ENCODE peak calls at places on chromosomes 12 and 14, in eight cellular contexts. One of them, this sample, is unnamed.

GRCh38 chr12:47779301-47779942 is 6.4 kb downstream of the SLC48A1 start:
- DNase-seq in HCT116: peak; percentile 61
- DNase-seq in GM12878: peak; percentile 53
- DNase-seq in SK-N-SH: peak; percentile 88
- DNase-seq in GM23338: peak; percentile 97
- DNase-seq in Panc1: peak; percentile 76
- DNase-seq in HepG2: peak; percentile 69
- DNase-seq in K562: peak; percentile 92
- DNase-seq in this sample: peak; percentile 90

GRCh38 chr12:9648701-9649531 is 20.6 kb upstream of the CLEC2D start:
- DNase-seq in GM23338: no peak
- DNase-seq in HCT116: no peak
- DNase-seq in Panc1: no peak
- DNase-seq in GM12878: no peak
- DNase-seq in K562: no peak
- DNase-seq in HepG2: no peak
- DNase-seq in SK-N-SH: no peak
- DNase-seq in this sample: no peak

GRCh38 chr12:105084251-105085250 is at the start of gene ALDH1L2:
- DNase-seq in Panc1: no peak
- DNase-seq in GM12878: no peak
- DNase-seq in HCT116: peak; percentile 35
- DNase-seq in SK-N-SH: peak; percentile 95
- DNase-seq in GM23338: peak; percentile 91
- DNase-seq in K562: peak; percentile 71
- DNase-seq in HepG2: peak; percentile 15
- DNase-seq in this sample: peak; percentile 49

GRCh38 chr14:58563981-58564380 is 73.8 kb upstream of the DACT1 start:
- DNase-seq in HepG2: no peak
- DNase-seq in K562: no peak
- DNase-seq in Panc1: no peak
- DNase-seq in GM23338: no peak
- DNase-seq in GM12878: no peak
- DNase-seq in SK-N-SH: no peak
- DNase-seq in HCT116: no peak
- DNase-seq in this sample: no peak

GRCh38 chr12:91974541-91974940 is 171.1 kb downstream of the BTG1 start:
- DNase-seq in HCT116: no peak
- DNase-seq in Panc1: no peak
- DNase-seq in GM23338: no peak
- DNase-seq in HepG2: no peak
- DNase-seq in SK-N-SH: peak; percentile 20
- DNase-seq in K562: no peak
- DNase-seq in GM12878: no peak
- DNase-seq in this sample: no peak

GRCh38 chr12:70733385-70733784 is 96.2 kb upstream of the PTPRB start:
- DNase-seq in GM23338: peak; percentile 83
- DNase-seq in Panc1: peak; percentile 45
- DNase-seq in SK-N-SH: peak; percentile 69
- DNase-seq in K562: peak; percentile 79
- DNase-seq in GM12878: peak; percentile 5
- DNase-seq in HepG2: peak; percentile 63
- DNase-seq in HCT116: peak; percentile 76
- DNase-seq in this sample: peak; percentile 18

GRCh38 chr14:86654558-86655184 is 1124.7 kb downstream of the FLRT2 start:
- DNase-seq in GM23338: peak; percentile 93
- DNase-seq in SK-N-SH: peak; percentile 19
- DNase-seq in Panc1: peak; percentile 4
- DNase-seq in K562: peak; percentile 59
- DNase-seq in GM12878: no peak
- DNase-seq in HCT116: peak; percentile 0
- DNase-seq in HepG2: peak; percentile 34
- DNase-seq in this sample: peak; percentile 3

GRCh38 chr12:50187084-50187900 is 20.1 kb upstream of the CERS5 start:
- DNase-seq in K562: no peak
- DNase-seq in SK-N-SH: no peak
- DNase-seq in GM23338: no peak
- DNase-seq in HepG2: no peak
- DNase-seq in HCT116: no peak
- DNase-seq in GM12878: peak; percentile 47
- DNase-seq in Panc1: no peak
- DNase-seq in this sample: no peak

GRCh38 chr12:51951843-51952722 is 584 bp downstream of the ACVR1B start:
- DNase-seq in Panc1: no peak
- DNase-seq in HepG2: no peak
- DNase-seq in GM12878: no peak
- DNase-seq in GM23338: peak; percentile 67
- DNase-seq in K562: peak; percentile 30
- DNase-seq in HCT116: no peak
- DNase-seq in SK-N-SH: peak; percentile 30
- DNase-seq in this sample: no peak

GRCh38 chr12:95102916-95103671 is 29.7 kb upstream of the NR2C1 start:
- DNase-seq in K562: no peak
- DNase-seq in SK-N-SH: no peak
- DNase-seq in HepG2: peak; percentile 18
- DNase-seq in HCT116: peak; percentile 92
- DNase-seq in GM23338: no peak
- DNase-seq in Panc1: peak; percentile 90
- DNase-seq in GM12878: peak; percentile 90
- DNase-seq in this sample: peak; percentile 34

GRCh38 chr12:46292754-46293402 is 24.0 kb upstream of the SLC38A1 start:
- DNase-seq in SK-N-SH: no peak
- DNase-seq in GM12878: no peak
- DNase-seq in K562: no peak
- DNase-seq in GM23338: no peak
- DNase-seq in HCT116: no peak
- DNase-seq in Panc1: no peak
- DNase-seq in HepG2: peak; percentile 27
- DNase-seq in this sample: no peak

GRCh38 chr12:49013403-49013802 is 5.2 kb downstream of the PRKAG1 start:
- DNase-seq in HepG2: no peak
- DNase-seq in GM12878: no peak
- DNase-seq in GM23338: no peak
- DNase-seq in K562: no peak
- DNase-seq in SK-N-SH: no peak
- DNase-seq in Panc1: no peak
- DNase-seq in HCT116: no peak
- DNase-seq in this sample: no peak

GRCh38 chr12:62922539-62922938 is 12.4 kb downstream of the PPM1H start:
- DNase-seq in GM23338: no peak
- DNase-seq in HepG2: no peak
- DNase-seq in Panc1: no peak
- DNase-seq in SK-N-SH: no peak
- DNase-seq in K562: no peak
- DNase-seq in HCT116: no peak
- DNase-seq in GM12878: no peak
- DNase-seq in this sample: no peak

GRCh38 chr12:23895792-23896218 is 53.7 kb downstream of the SOX5 start:
- DNase-seq in HCT116: no peak
- DNase-seq in K562: no peak
- DNase-seq in SK-N-SH: no peak
- DNase-seq in GM12878: no peak
- DNase-seq in Panc1: no peak
- DNase-seq in HepG2: no peak
- DNase-seq in GM23338: peak; percentile 74
- DNase-seq in this sample: no peak

DNA sequence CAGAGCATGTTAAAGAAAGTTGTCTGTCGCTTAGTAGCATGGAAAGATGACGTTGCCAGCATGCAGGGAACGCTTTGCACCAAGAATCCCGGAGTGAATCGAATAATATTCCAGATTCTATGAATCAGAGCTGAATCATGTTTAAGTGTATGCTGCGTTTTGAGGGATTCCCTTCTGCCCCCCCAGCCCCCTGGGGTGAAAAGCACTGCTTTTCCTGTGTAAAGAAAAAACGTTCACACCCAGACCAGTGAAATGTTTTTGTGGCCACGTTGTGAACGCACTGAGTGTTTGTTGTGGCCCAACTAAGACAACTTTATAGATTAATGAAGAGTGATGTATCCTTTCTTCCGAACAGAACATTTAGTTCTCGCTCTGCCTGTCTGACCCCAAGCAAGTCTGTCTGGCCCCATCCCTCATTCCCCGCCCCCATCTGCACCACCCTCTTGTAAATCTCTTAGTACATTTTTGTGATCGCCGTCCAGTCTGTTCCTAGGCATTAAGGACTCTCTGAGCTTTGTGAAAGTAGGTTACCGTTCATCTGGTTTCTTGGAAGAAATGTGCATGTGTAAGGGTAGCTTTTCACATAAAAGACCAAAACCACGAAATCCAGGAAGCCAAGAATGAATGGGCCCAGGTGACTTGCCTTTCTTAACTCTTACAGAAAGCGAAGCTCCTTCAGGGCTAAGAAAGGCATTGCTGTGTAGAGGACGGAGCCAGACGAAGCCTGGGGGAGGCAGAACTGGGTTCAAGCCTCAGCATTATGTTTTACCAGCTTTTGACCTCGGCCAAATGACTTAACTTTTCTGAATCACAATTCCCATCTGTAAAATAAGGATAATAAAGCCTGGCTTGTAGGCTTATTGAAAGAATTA is 103.1 kb downstream of the SAMD4A start:
- DNase-seq in GM12878: no peak
- DNase-seq in GM23338: no peak
- DNase-seq in HCT116: no peak
- DNase-seq in K562: no peak
- DNase-seq in HepG2: no peak
- DNase-seq in Panc1: no peak
- DNase-seq in SK-N-SH: no peak
- DNase-seq in this sample: no peak
- TF ChIP-seq POLR2AphosphoS5 in GM12878: no peak
- TF ChIP-seq POLR2AphosphoS5 in GM23338: no peak
- TF ChIP-seq POLR2AphosphoS5 in HCT116: no peak
- TF ChIP-seq POLR2AphosphoS5 in K562: no peak
- TF ChIP-seq POLR2AphosphoS5 in HepG2: no peak
- TF ChIP-seq POLR2AphosphoS5 in Panc1: no peak
- TF ChIP-seq POLR2AphosphoS5 in SK-N-SH: peak; percentile 21
- TF ChIP-seq POLR2AphosphoS5 in this sample: no peak

GRCh38 chr14:85315290-85315689 is 214.7 kb upstream of the FLRT2 start:
- DNase-seq in Panc1: no peak
- DNase-seq in GM12878: no peak
- DNase-seq in GM23338: no peak
- DNase-seq in HepG2: no peak
- DNase-seq in K562: no peak
- DNase-seq in SK-N-SH: no peak
- DNase-seq in HCT116: no peak
- DNase-seq in this sample: no peak

GRCh38 chr14:85316701-85317100 is 213.2 kb upstream of the FLRT2 start:
- DNase-seq in SK-N-SH: no peak
- DNase-seq in K562: no peak
- DNase-seq in HCT116: no peak
- DNase-seq in GM23338: no peak
- DNase-seq in HepG2: no peak
- DNase-seq in Panc1: no peak
- DNase-seq in GM12878: no peak
- DNase-seq in this sample: no peak

GRCh38 chr14:85317491-85318021 is 212.4 kb upstream of the FLRT2 start:
- DNase-seq in HCT116: no peak
- DNase-seq in SK-N-SH: no peak
- DNase-seq in HepG2: no peak
- DNase-seq in Panc1: no peak
- DNase-seq in K562: no peak
- DNase-seq in GM12878: no peak
- DNase-seq in GM23338: no peak
- DNase-seq in this sample: no peak

GRCh38 chr14:85313801-85314207 is 216.1 kb upstream of the FLRT2 start:
- DNase-seq in GM12878: no peak
- DNase-seq in SK-N-SH: no peak
- DNase-seq in Panc1: no peak
- DNase-seq in HepG2: no peak
- DNase-seq in HCT116: no peak
- DNase-seq in GM23338: no peak
- DNase-seq in K562: no peak
- DNase-seq in this sample: no peak

DNA sequence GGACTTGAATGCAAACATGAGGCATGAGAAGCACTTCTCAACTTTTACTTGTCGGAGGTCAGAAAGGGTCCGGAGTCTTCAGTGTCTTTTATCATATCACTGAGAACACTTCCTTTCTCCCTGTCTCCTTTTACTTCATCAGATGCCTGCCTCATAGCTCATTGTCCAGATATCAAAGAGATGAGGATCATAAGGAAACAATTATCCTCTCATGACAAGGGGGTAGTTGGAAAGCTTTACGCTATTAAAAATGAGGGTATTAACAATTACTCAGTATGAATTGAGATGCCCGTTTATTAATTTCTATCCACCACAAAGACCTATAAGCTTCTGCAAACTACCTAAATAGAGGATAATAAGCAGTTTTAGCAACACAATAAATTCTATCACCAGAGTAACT is 214.1 kb upstream of the FLRT2 start:
- DNase-seq in HepG2: no peak
- DNase-seq in Panc1: no peak
- DNase-seq in GM12878: no peak
- DNase-seq in K562: no peak
- DNase-seq in SK-N-SH: no peak
- DNase-seq in HCT116: no peak
- DNase-seq in GM23338: no peak
- DNase-seq in this sample: no peak
- TF ChIP-seq REST in HepG2: no peak
- TF ChIP-seq REST in Panc1: no peak
- TF ChIP-seq REST in GM12878: no peak
- TF ChIP-seq REST in K562: no peak
- TF ChIP-seq REST in SK-N-SH: no peak
- TF ChIP-seq REST in HCT116: no peak
- TF ChIP-seq REST in GM23338: no peak
- TF ChIP-seq REST in this sample: no peak

GRCh38 chr12:33156042-33156441 is 259.5 kb upstream of the PKP2 start:
- DNase-seq in GM23338: no peak
- DNase-seq in SK-N-SH: no peak
- DNase-seq in K562: no peak
- DNase-seq in GM12878: no peak
- DNase-seq in Panc1: no peak
- DNase-seq in HepG2: no peak
- DNase-seq in HCT116: no peak
- DNase-seq in this sample: no peak
- TF ChIP-seq POLR2AphosphoS5 in GM23338: no peak
- TF ChIP-seq POLR2AphosphoS5 in SK-N-SH: no peak
- TF ChIP-seq POLR2AphosphoS5 in K562: no peak
- TF ChIP-seq POLR2AphosphoS5 in GM12878: no peak
- TF ChIP-seq POLR2AphosphoS5 in Panc1: no peak
- TF ChIP-seq POLR2AphosphoS5 in HepG2: no peak
- TF ChIP-seq POLR2AphosphoS5 in HCT116: no peak
- TF ChIP-seq POLR2AphosphoS5 in this sample: no peak

DNA sequence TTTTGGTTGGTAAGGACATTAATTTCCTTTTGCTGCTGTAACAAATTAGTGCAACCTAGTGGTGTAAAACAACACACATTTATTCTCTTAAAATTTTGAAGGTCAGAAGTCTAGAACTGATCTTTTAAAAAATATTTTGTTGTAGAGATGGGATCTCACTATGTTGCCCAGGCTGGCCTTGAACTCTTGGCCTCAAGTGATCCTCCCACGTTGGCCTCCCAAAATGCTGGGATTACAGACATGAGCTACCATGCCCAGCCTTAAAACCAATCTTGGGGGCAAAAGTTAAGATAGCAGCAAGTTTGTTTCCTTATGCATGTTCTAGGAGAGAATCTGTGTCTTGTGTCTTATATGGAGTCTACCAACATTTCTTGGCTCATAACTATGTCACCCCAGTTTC is 55.8 kb downstream of the MIA2 start:
- DNase-seq in GM23338: no peak
- DNase-seq in SK-N-SH: no peak
- DNase-seq in HepG2: no peak
- DNase-seq in Panc1: no peak
- DNase-seq in HCT116: no peak
- DNase-seq in GM12878: no peak
- DNase-seq in K562: no peak
- DNase-seq in this sample: no peak
- TF ChIP-seq REST in GM23338: no peak
- TF ChIP-seq REST in SK-N-SH: no peak
- TF ChIP-seq REST in HepG2: no peak
- TF ChIP-seq REST in Panc1: no peak
- TF ChIP-seq REST in HCT116: no peak
- TF ChIP-seq REST in GM12878: no peak
- TF ChIP-seq REST in K562: no peak
- TF ChIP-seq REST in this sample: no peak

This sample was measured in HL-60.